ENCODE peak calls at places on chromosomes 13 and 19, in six cellular contexts. One of them, this sample, is unnamed.

GRCh38 chr13:114131581-114132418 is 623 bp downstream of the RASA3 start:
- DNase-seq in GM12878: no peak
- DNase-seq in HepG2: no peak
- DNase-seq in IMR-90: no peak
- DNase-seq in SK-N-SH: peak; percentile 80
- DNase-seq in K562: peak; percentile 69
- DNase-seq in this sample: no peak

GRCh38 chr19:16645140-16645539 is 14.8 kb downstream of the SMIM7 start:
- DNase-seq in GM12878: no peak
- DNase-seq in HepG2: no peak
- DNase-seq in IMR-90: no peak
- DNase-seq in SK-N-SH: no peak
- DNase-seq in K562: no peak
- DNase-seq in this sample: no peak

GRCh38 chr19:29323046-29323971 is 110.4 kb upstream of the UQCRFS1 start:
- DNase-seq in GM12878: no peak
- DNase-seq in HepG2: no peak
- DNase-seq in IMR-90: no peak
- DNase-seq in SK-N-SH: no peak
- DNase-seq in K562: no peak
- DNase-seq in this sample: no peak

GRCh38 chr13:50291611-50292010 is 276.4 kb downstream of the KCNRG start:
- DNase-seq in GM12878: no peak
- DNase-seq in HepG2: no peak
- DNase-seq in IMR-90: no peak
- DNase-seq in SK-N-SH: no peak
- DNase-seq in K562: no peak
- DNase-seq in this sample: no peak

GRCh38 chr19:47511128-47511517 is 3.7 kb downstream of the NAPA start:
- DNase-seq in GM12878: no peak
- DNase-seq in HepG2: no peak
- DNase-seq in IMR-90: no peak
- DNase-seq in SK-N-SH: no peak
- DNase-seq in K562: no peak
- DNase-seq in this sample: no peak

GRCh38 chr13:53873558-53873957 is 844.9 kb downstream of the OLFM4 start:
- DNase-seq in GM12878: no peak
- DNase-seq in HepG2: no peak
- DNase-seq in IMR-90: no peak
- DNase-seq in SK-N-SH: peak; percentile 2
- DNase-seq in K562: no peak
- DNase-seq in this sample: no peak

GRCh38 chr19:4715529-4716221 is 8.0 kb downstream of the DPP9 start:
- DNase-seq in GM12878: no peak
- DNase-seq in HepG2: peak; percentile 80
- DNase-seq in IMR-90: no peak
- DNase-seq in SK-N-SH: peak; percentile 15
- DNase-seq in K562: no peak
- DNase-seq in this sample: no peak

GRCh38 chr19:47057328-47057727 is 8.9 kb upstream of the TMEM160 start:
- DNase-seq in GM12878: no peak
- DNase-seq in HepG2: no peak
- DNase-seq in IMR-90: peak; percentile 76
- DNase-seq in SK-N-SH: no peak
- DNase-seq in K562: no peak
- DNase-seq in this sample: no peak

GRCh38 chr13:49625392-49626137 is 2.7 kb upstream of the ARL11 start:
- DNase-seq in GM12878: no peak
- DNase-seq in HepG2: peak; percentile 80
- DNase-seq in IMR-90: peak; percentile 6
- DNase-seq in SK-N-SH: no peak
- DNase-seq in K562: no peak
- DNase-seq in this sample: no peak

GRCh38 chr13:36006347-36006746 is 124.8 kb downstream of the DCLK1 start:
- DNase-seq in GM12878: no peak
- DNase-seq in HepG2: no peak
- DNase-seq in IMR-90: no peak
- DNase-seq in SK-N-SH: no peak
- DNase-seq in K562: no peak
- DNase-seq in this sample: no peak

GRCh38 chr19:19055701-19056100 is 8.1 kb upstream of the SLC25A42 start:
- DNase-seq in GM12878: no peak
- DNase-seq in HepG2: no peak
- DNase-seq in IMR-90: no peak
- DNase-seq in SK-N-SH: no peak
- DNase-seq in K562: no peak
- DNase-seq in this sample: no peak

GRCh38 chr19:3556978-3557460 is 367 bp downstream of the MFSD12 start:
- DNase-seq in GM12878: no peak
- DNase-seq in HepG2: no peak
- DNase-seq in IMR-90: peak; percentile 35
- DNase-seq in SK-N-SH: peak; percentile 74
- DNase-seq in K562: peak; percentile 75
- DNase-seq in this sample: no peak

GRCh38 chr19:48656840-48657474 is 11.0 kb upstream of the CA11 start:
- DNase-seq in GM12878: no peak
- DNase-seq in HepG2: no peak
- DNase-seq in IMR-90: peak; percentile 95
- DNase-seq in SK-N-SH: no peak
- DNase-seq in K562: no peak
- DNase-seq in this sample: no peak

GRCh38 chr13:113837554-113838355 is 26.1 kb downstream of the GAS6 start:
- DNase-seq in GM12878: no peak
- DNase-seq in HepG2: peak; percentile 55
- DNase-seq in IMR-90: peak; percentile 98
- DNase-seq in SK-N-SH: peak; percentile 84
- DNase-seq in K562: peak; percentile 52
- DNase-seq in this sample: no peak

GRCh38 chr19:1860133-1860775 is 3.1 kb downstream of the KLF16 start:
- DNase-seq in GM12878: no peak
- DNase-seq in HepG2: peak; percentile 92
- DNase-seq in IMR-90: peak; percentile 81
- DNase-seq in SK-N-SH: peak; percentile 76
- DNase-seq in K562: peak; percentile 51
- DNase-seq in this sample: no peak

GRCh38 chr13:66099825-66100224 is 1130.3 kb downstream of the PCDH9 start:
- DNase-seq in GM12878: no peak
- DNase-seq in HepG2: no peak
- DNase-seq in IMR-90: no peak
- DNase-seq in SK-N-SH: no peak
- DNase-seq in K562: no peak
- DNase-seq in this sample: no peak

GRCh38 chr13:114049026-114049425 is 75.2 kb upstream of the C13orf46 start:
- DNase-seq in GM12878: no peak
- DNase-seq in HepG2: no peak
- DNase-seq in IMR-90: no peak
- DNase-seq in SK-N-SH: no peak
- DNase-seq in K562: no peak
- DNase-seq in this sample: no peak

GRCh38 chr13:51175639-51176038 is 46.6 kb upstream of the FAM124A start:
- DNase-seq in GM12878: no peak
- DNase-seq in HepG2: no peak
- DNase-seq in IMR-90: no peak
- DNase-seq in SK-N-SH: no peak
- DNase-seq in K562: no peak
- DNase-seq in this sample: peak; percentile 27

GRCh38 chr19:39539165-39539518 is 819 bp downstream of the EID2 start:
- DNase-seq in GM12878: no peak
- DNase-seq in HepG2: peak; percentile 52
- DNase-seq in IMR-90: peak; percentile 54
- DNase-seq in SK-N-SH: no peak
- DNase-seq in K562: peak; percentile 16
- DNase-seq in this sample: no peak

GRCh38 chr13:44879452-44880058 is 109.7 kb downstream of the NUFIP1 start:
- DNase-seq in GM12878: peak; percentile 8
- DNase-seq in HepG2: no peak
- DNase-seq in IMR-90: peak; percentile 64
- DNase-seq in SK-N-SH: peak; percentile 18
- DNase-seq in K562: no peak
- DNase-seq in this sample: no peak

GRCh38 chr19:51564791-51565190 is 6.3 kb upstream of the ZNF175 start:
- DNase-seq in GM12878: no peak
- DNase-seq in HepG2: no peak
- DNase-seq in IMR-90: no peak
- DNase-seq in SK-N-SH: no peak
- DNase-seq in K562: peak; percentile 27
- DNase-seq in this sample: no peak

GRCh38 chr19:55640577-55641375 is at the start of gene ZNF580:
- DNase-seq in GM12878: no peak
- DNase-seq in HepG2: peak; percentile 40
- DNase-seq in IMR-90: peak; percentile 78
- DNase-seq in SK-N-SH: peak; percentile 90
- DNase-seq in K562: peak; percentile 85
- DNase-seq in this sample: no peak

GRCh38 chr13:28401303-28402056 is 93.4 kb downstream of the FLT1 start:
- DNase-seq in GM12878: peak; percentile 62
- DNase-seq in HepG2: no peak
- DNase-seq in IMR-90: peak; percentile 75
- DNase-seq in SK-N-SH: no peak
- DNase-seq in K562: no peak
- DNase-seq in this sample: no peak

GRCh38 chr19:31402931-31403330 is 53.7 kb upstream of the TSHZ3 start:
- DNase-seq in GM12878: no peak
- DNase-seq in HepG2: no peak
- DNase-seq in IMR-90: no peak
- DNase-seq in SK-N-SH: no peak
- DNase-seq in K562: no peak
- DNase-seq in this sample: no peak

GRCh38 chr13:46062190-46062589 is 9.6 kb upstream of the ZC3H13 start:
- DNase-seq in GM12878: no peak
- DNase-seq in HepG2: no peak
- DNase-seq in IMR-90: peak; percentile 61
- DNase-seq in SK-N-SH: no peak
- DNase-seq in K562: no peak
- DNase-seq in this sample: no peak

GRCh38 chr19:49591731-49592485 is 926 bp downstream of the PRR12 start:
- DNase-seq in GM12878: no peak
- DNase-seq in HepG2: no peak
- DNase-seq in IMR-90: peak; percentile 26
- DNase-seq in SK-N-SH: peak; percentile 62
- DNase-seq in K562: peak; percentile 70
- DNase-seq in this sample: no peak

GRCh38 chr19:29667941-29668340 is 2.7 kb downstream of the PLEKHF1 start:
- DNase-seq in GM12878: no peak
- DNase-seq in HepG2: no peak
- DNase-seq in IMR-90: no peak
- DNase-seq in SK-N-SH: no peak
- DNase-seq in K562: no peak
- DNase-seq in this sample: no peak

GRCh38 chr19:13024126-13024957 is 29.1 kb downstream of the NFIX start:
- DNase-seq in GM12878: no peak
- DNase-seq in HepG2: no peak
- DNase-seq in IMR-90: peak; percentile 45
- DNase-seq in SK-N-SH: no peak
- DNase-seq in K562: no peak
- DNase-seq in this sample: no peak
- H3K9ac ChIP-seq in GM12878: no peak overlapping the region
- H3K9ac ChIP-seq in HepG2: peak overlapping the region; percentile 46
- H3K9ac ChIP-seq in IMR-90: peak overlapping the region; percentile 93
- H3K9ac ChIP-seq in SK-N-SH: peak overlapping the region; percentile 72
- H3K9ac ChIP-seq in K562: no peak overlapping the region
- H3K9ac ChIP-seq in this sample: no peak overlapping the region

GRCh38 chr13:108463365-108463764 is 166.0 kb upstream of the MYO16 start:
- DNase-seq in GM12878: peak; percentile 4
- DNase-seq in HepG2: no peak
- DNase-seq in IMR-90: peak; percentile 94
- DNase-seq in SK-N-SH: no peak
- DNase-seq in K562: no peak
- DNase-seq in this sample: no peak
- TF ChIP-seq USF2 in GM12878: no peak
- TF ChIP-seq USF2 in HepG2: no peak
- TF ChIP-seq USF2 in IMR-90: no peak
- TF ChIP-seq USF2 in SK-N-SH: no peak
- TF ChIP-seq USF2 in K562: no peak
- TF ChIP-seq USF2 in this sample: no peak

GRCh38 chr19:11541238-11541637 is 2.6 kb downstream of the CNN1 start:
- DNase-seq in GM12878: no peak
- DNase-seq in HepG2: no peak
- DNase-seq in IMR-90: no peak
- DNase-seq in SK-N-SH: no peak
- DNase-seq in K562: no peak
- DNase-seq in this sample: no peak

GRCh38 chr19:11540642-11541041 is 2.0 kb downstream of the CNN1 start:
- DNase-seq in GM12878: no peak
- DNase-seq in HepG2: no peak
- DNase-seq in IMR-90: no peak
- DNase-seq in SK-N-SH: no peak
- DNase-seq in K562: no peak
- DNase-seq in this sample: no peak

GRCh38 chr19:11535792-11536595 is 2.7 kb upstream of the CNN1 start:
- DNase-seq in GM12878: no peak
- DNase-seq in HepG2: peak; percentile 68
- DNase-seq in IMR-90: peak; percentile 88
- DNase-seq in SK-N-SH: peak; percentile 99
- DNase-seq in K562: peak; percentile 97
- DNase-seq in this sample: peak; percentile 71

GRCh38 chr19:11539495-11540365 is 1.1 kb downstream of the CNN1 start:
- DNase-seq in GM12878: no peak
- DNase-seq in HepG2: no peak
- DNase-seq in IMR-90: peak; percentile 22
- DNase-seq in SK-N-SH: peak; percentile 83
- DNase-seq in K562: peak; percentile 89
- DNase-seq in this sample: peak; percentile 63

GRCh38 chr19:11538232-11539036 is at the start of gene CNN1:
- DNase-seq in GM12878: no peak
- DNase-seq in HepG2: peak; percentile 29
- DNase-seq in IMR-90: peak; percentile 90
- DNase-seq in SK-N-SH: no peak
- DNase-seq in K562: peak; percentile 79
- DNase-seq in this sample: peak; percentile 83
- H3K9ac ChIP-seq in GM12878: no peak within 1 kb of the TSS
- H3K9ac ChIP-seq in HepG2: peak within 1 kb of the TSS; percentile 23
- H3K9ac ChIP-seq in IMR-90: peak within 1 kb of the TSS; percentile 93
- H3K9ac ChIP-seq in SK-N-SH: no peak within 1 kb of the TSS
- H3K9ac ChIP-seq in K562: peak within 1 kb of the TSS; percentile 48
- H3K9ac ChIP-seq in this sample: no peak within 1 kb of the TSS

GRCh38 chr13:85675508-85675907 is 123.7 kb downstream of the SLITRK6 start:
- DNase-seq in GM12878: no peak
- DNase-seq in HepG2: no peak
- DNase-seq in IMR-90: no peak
- DNase-seq in SK-N-SH: no peak
- DNase-seq in K562: no peak
- DNase-seq in this sample: no peak
- TF ChIP-seq USF2 in GM12878: no peak
- TF ChIP-seq USF2 in HepG2: no peak
- TF ChIP-seq USF2 in IMR-90: no peak
- TF ChIP-seq USF2 in SK-N-SH: no peak
- TF ChIP-seq USF2 in K562: no peak
- TF ChIP-seq USF2 in this sample: no peak

GRCh38 chr13:20128459-20128927 is 32.4 kb downstream of the GJA3 start:
- DNase-seq in GM12878: no peak
- DNase-seq in HepG2: peak; percentile 15
- DNase-seq in IMR-90: no peak
- DNase-seq in SK-N-SH: peak; percentile 50
- DNase-seq in K562: no peak
- DNase-seq in this sample: no peak
- H3K9ac ChIP-seq in GM12878: no peak overlapping the region
- H3K9ac ChIP-seq in HepG2: peak overlapping the region; percentile 86
- H3K9ac ChIP-seq in IMR-90: no peak overlapping the region
- H3K9ac ChIP-seq in SK-N-SH: no peak overlapping the region
- H3K9ac ChIP-seq in K562: no peak overlapping the region
- H3K9ac ChIP-seq in this sample: no peak overlapping the region

GRCh38 chr13:97255515-97255999 is 33.4 kb downstream of the MBNL2 start:
- DNase-seq in GM12878: no peak
- DNase-seq in HepG2: no peak
- DNase-seq in IMR-90: peak; percentile 47
- DNase-seq in SK-N-SH: no peak
- DNase-seq in K562: no peak
- DNase-seq in this sample: no peak
- TF ChIP-seq USF2 in GM12878: no peak
- TF ChIP-seq USF2 in HepG2: no peak
- TF ChIP-seq USF2 in IMR-90: no peak
- TF ChIP-seq USF2 in SK-N-SH: no peak
- TF ChIP-seq USF2 in K562: no peak
- TF ChIP-seq USF2 in this sample: no peak

This sample was measured in H1.